ENCODE peak calls at places on chromosomes 13 and 19, in seven cellular contexts. D is A549, H is neural progenitor cell, S is left ventricle myocardium inferior, Q is breast epithelium, O is ascending aorta, J is tibial artery. Z is an unnamed sample.

GRCh38 chr19:18441804-18442788 is 4.2 kb upstream of the ISYNA1 start:
- DNase-seq in S (no peak), D (no peak), J (no peak), H (no peak), Q (no peak), O (no peak), Z (no peak)

GRCh38 chr13:30859326-30859725 is 46.7 kb upstream of the MEDAG start:
- DNase-seq in S (no peak), D (no peak), Q (no peak), H (peak), J (no peak), O (peak), Z (no peak)

GRCh38 chr19:10895363-10895762 is 24.0 kb downstream of the CARM1 start:
- DNase-seq in D (no peak), S (no peak), Q (no peak), H (no peak), O (no peak), J (no peak), Z (no peak)

GRCh38 chr19:41591951-41592562 is 16.1 kb downstream of the CEACAM21 start:
- DNase-seq in S (no peak), H (no peak), J (no peak), D (no peak), Q (no peak), O (no peak), Z (no peak)

GRCh38 chr13:67184247-67184646 is 45.9 kb downstream of the PCDH9 start:
- DNase-seq in J (no peak), O (no peak), H (no peak), D (peak), S (no peak), Q (no peak), Z (no peak)

GRCh38 chr19:6424939-6425731 is 524 bp upstream of the KHSRP start:
- DNase-seq in H (peak), D (peak), O (peak), J (peak), S (peak), Q (peak), Z (peak)

GRCh38 chr19:28076628-28077027 is 1136.3 kb downstream of the UQCRFS1 start:
- DNase-seq in H (no peak), O (no peak), Q (no peak), J (no peak), D (no peak), S (no peak), Z (no peak)

GRCh38 chr13:33235078-33235477 is 50.5 kb downstream of the STARD13 start:
- DNase-seq in O (no peak), D (no peak), J (no peak), H (no peak), S (no peak), Q (no peak), Z (no peak)

GRCh38 chr19:39514840-39515550 is at the start of gene SELENOV:
- DNase-seq in J (no peak), S (no peak), O (no peak), D (no peak), H (peak), Q (no peak), Z (no peak)

GRCh38 chr13:79423801-79424642 is 18.0 kb upstream of the RBM26 start:
- DNase-seq in O (no peak), J (no peak), Q (no peak), H (peak), D (peak), S (no peak), Z (no peak)

GRCh38 chr13:92575782-92576181 is 650.8 kb upstream of the GPC6 start:
- DNase-seq in S (no peak), J (no peak), Q (no peak), H (no peak), D (no peak), O (no peak), Z (no peak)

GRCh38 chr13:92574499-92574898 is 652.1 kb upstream of the GPC6 start:
- DNase-seq in H (no peak), Q (no peak), S (no peak), J (no peak), D (no peak), O (no peak), Z (no peak)

GRCh38 chr13:92578358-92578757 is 648.2 kb upstream of the GPC6 start:
- DNase-seq in J (no peak), S (no peak), Q (no peak), H (no peak), O (no peak), D (no peak), Z (no peak)

GRCh38 chr13:92572190-92572589 is 654.4 kb upstream of the GPC6 start:
- DNase-seq in S (no peak), H (peak), J (no peak), D (no peak), Q (no peak), O (no peak), Z (no peak)

DNA sequence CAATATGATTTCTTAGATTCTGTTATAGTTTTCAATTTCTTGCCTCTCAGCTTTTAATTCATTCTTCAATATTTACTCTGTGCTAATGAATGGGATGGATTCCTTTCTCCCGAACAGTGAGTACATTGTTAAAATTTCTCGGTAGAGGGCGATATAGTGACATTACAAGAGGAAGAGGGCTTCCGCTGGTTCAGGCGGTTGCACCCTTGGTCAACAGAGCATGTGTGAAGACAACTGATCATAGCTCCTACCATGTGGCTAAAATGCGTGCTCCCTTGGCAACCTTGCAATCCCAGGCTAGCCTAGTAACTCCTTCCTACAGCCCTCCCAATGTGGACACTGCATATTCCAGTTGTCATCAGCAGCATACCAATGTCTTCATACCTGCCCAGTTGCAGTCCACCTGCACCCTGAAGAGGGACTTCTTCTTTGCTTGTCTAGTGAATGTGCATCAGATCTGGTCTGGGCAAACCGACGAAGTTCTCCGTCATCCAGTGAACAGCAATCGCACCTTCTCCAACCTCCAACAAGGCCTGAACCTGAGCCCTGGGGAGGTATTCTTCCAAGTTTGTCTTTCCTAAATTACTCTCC is 653.0 kb upstream of the GPC6 start:
- DNase-seq in S (no peak), J (no peak), O (no peak), H (peak), D (peak), Q (no peak), Z (no peak)
- TF ChIP-seq CTCF in S (peak), J (no peak), O (no peak), H (peak), D (no peak), Q (no peak), Z (no peak)

GRCh38 chr19:46624958-46625661 is at the start of gene PTGIR:
- DNase-seq in S (peak), H (no peak), Q (no peak), J (peak), O (peak), D (no peak), Z (no peak)

GRCh38 chr19:46622118-46622446 is 2.8 kb downstream of the PTGIR start:
- DNase-seq in D (no peak), H (no peak), O (no peak), Q (no peak), S (no peak), J (no peak), Z (no peak)

GRCh38 chr19:46625731-46626130 is 842 bp upstream of the PTGIR start:
- DNase-seq in S (no peak), J (no peak), D (no peak), H (no peak), O (no peak), Q (no peak), Z (no peak)

GRCh38 chr19:46626441-46626840 is 1.6 kb upstream of the PTGIR start:
- DNase-seq in J (no peak), S (no peak), D (no peak), Q (no peak), H (no peak), O (no peak), Z (no peak)

DNA sequence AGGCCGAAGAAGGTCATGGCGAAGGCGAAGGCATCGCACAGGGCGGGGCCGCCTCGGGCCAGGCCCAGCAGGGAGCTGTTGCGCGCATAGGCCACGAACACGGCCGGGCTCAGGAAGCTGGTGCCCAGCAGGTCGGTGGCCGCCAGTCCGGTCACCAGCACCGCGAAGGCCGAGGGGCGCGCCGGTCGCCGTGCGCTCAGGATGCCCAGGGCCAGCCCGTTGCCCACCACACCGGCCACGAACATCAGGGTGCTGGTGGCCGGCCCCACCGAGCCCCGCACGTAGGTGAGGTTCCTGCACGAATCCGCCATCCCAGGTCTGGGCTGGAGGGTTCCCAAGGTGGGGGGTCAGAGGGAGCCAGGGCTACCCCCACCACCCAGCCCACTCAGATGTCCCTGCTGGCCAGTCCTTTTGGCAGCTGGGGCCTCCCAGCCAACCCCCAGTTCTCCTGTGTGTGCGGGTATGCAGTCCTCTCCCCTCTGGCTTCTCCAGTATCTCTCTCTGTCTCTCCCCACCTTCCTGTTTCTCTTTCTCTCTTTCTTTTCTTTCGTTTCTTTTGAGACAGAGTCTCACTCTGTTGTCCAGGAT is 880 bp downstream of the PTGIR start:
- DNase-seq in H (no peak), S (no peak), J (peak), D (no peak), Q (no peak), O (no peak), Z (no peak)
- H3K4me3 ChIP-seq in H (no peak), S (peak), J (peak), D (no peak), Q (no peak), O (peak), Z (peak)

DNA sequence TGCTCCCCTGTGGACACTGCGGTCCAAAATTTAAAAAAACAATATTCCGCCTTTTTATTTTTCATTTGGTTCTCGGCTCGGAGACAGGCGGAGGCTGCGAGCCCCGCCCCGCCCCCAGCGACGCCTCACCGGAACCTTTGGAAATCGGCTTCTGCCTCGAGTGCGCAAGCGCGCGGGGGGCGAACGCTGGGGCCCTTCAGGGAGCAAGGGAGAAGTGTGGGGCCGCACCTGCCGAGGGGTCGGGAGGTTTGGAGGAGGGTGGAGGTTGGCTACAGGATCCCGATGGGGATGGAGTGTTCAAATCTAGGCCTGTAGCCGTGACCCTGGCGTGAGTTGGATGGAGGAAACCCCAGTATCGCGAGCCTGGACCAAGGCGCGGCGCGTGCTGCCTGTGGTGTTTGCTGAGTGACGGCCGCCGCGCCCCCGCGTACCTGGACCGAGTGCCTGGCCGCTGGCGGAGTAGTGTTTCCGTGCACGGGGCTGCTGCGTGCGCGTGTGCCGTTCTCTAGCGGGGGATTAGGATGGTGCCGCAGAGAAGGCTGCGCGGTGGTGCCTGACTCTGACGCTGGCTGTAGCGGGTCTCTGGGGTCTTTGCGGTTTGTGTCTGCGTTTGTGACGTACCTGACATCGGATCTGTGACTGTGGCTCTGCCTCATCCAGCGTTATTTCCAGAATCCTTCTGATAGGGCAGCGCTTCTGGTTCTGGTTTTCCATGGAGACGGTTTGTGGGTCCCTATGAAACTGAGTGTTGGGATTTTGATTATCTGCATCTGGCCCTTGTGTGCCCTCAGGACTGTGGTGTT is 625 bp upstream of the ZFP30 start:
- DNase-seq in J (peak), S (peak), H (peak), Q (peak), D (peak), O (peak), Z (no peak)
- TF ChIP-seq CTCF in J (no peak), S (no peak), H (no peak), Q (no peak), D (no peak), O (no peak), Z (no peak)

GRCh38 chr13:44853641-44854040 is 135.6 kb downstream of the NUFIP1 start:
- DNase-seq in J (no peak), S (no peak), D (peak), O (no peak), H (no peak), Q (peak), Z (no peak)
- H3K4me3 ChIP-seq in J (no peak), S (no peak), D (no peak), O (no peak), H (no peak), Q (no peak), Z (no peak)

DNA sequence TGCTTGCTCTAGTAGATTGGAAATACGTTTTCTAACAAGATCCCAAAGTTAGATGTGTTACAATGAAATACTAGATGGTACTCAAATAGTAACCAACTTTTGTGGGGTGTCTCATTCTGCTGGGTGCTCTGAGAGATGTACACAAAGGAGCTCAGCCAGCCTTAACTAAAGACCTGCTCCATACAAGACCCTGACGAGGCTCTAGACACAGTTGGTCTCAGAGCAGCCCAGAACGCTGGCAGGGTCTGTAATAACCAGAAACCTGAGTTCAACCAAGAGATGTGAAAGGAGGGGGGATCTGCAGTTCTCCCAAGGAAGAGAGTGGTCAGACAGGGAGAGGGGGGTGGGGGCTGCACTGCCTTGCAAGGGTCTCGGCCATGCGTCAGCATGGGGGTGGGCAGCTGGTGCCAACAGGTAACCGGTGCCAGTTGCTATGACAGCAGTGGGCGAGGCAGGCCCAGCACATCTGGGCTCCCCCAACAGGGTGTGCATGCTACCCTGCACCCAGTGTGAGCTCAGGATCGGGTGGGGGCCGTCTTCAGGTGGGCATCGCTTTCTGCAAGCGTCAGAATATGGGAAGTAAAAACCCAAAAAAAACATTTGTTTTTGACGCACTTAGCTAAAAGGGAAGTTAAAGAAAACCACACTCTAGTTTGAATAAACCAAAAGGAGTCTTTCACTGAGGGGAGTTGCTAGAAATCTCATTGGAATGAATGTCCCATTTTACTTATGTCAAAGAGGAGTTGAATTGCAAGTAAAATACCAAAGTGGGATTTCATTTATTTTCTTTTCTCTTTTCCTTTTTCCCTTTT is 68.0 kb upstream of the GPR183 start:
- DNase-seq in D (no peak), J (no peak), Q (no peak), O (no peak), H (no peak), S (no peak), Z (no peak)
- TF ChIP-seq CTCF in D (no peak), J (no peak), Q (no peak), O (no peak), H (no peak), S (no peak), Z (no peak)

DNA sequence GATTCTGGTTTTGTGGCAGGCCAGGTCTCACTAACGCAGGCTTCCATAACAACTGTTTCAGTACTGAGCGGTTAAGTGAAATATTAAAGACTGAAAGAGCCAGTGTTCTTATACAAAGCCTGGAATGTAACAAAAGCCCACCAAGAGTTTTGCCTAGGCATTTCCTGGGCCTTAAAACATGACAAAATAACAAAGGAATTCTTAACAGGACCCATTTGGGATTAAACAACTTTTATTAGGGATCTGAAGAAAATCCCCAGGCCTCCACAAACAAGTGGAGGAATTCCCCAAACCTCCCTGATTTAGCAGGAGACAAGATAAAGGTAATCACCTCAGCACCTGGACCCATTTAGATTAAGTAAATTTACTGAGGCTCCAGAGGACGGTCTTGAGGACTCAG is 799.7 kb upstream of the SPRY2 start:
- DNase-seq in H (peak), D (no peak), J (no peak), S (no peak), O (no peak), Q (no peak), Z (no peak)
- H3K4me3 ChIP-seq in H (no peak), D (no peak), J (no peak), S (no peak), O (no peak), Q (no peak), Z (no peak)

GRCh38 chr13:29379281-29379680 is 216.2 kb downstream of the SLC7A1 start:
- DNase-seq in J (no peak), Q (no peak), H (no peak), S (no peak), D (no peak), O (no peak), Z (no peak)
- TF ChIP-seq CTCF in J (no peak), Q (no peak), H (no peak), S (no peak), D (no peak), O (no peak), Z (no peak)

GRCh38 chr13:50594276-50594970 is 249.1 kb downstream of the DLEU7 start:
- DNase-seq in S (no peak), J (no peak), O (no peak), Q (no peak), H (peak), D (no peak), Z (no peak)
- H3K4me3 ChIP-seq in S (no peak), J (no peak), O (no peak), Q (no peak), H (no peak), D (no peak), Z (no peak)

GRCh38 chr19:2207991-2208860 is 27.9 kb downstream of the PLEKHJ1 start:
- DNase-seq in S (peak), H (peak), O (no peak), D (peak), J (no peak), Q (no peak), Z (no peak)
- TF ChIP-seq CTCF in S (peak), H (peak), O (no peak), D (no peak), J (no peak), Q (no peak), Z (no peak)

Z was measured in AG09309.